ENCODE peak calls at places on chromosome 10, in five cellular contexts. F is A549, E is WTC11, W is HepG2, V is K562. U is an unnamed sample.

GRCh38 chr10:53356616-53357349 is 584.2 kb upstream of the MBL2 start:
- DNase-seq in F (no peak), E (no peak), W (no peak), V (no peak), U (no peak)

GRCh38 chr10:6052247-6053221 is 9.6 kb downstream of the IL2RA start:
- DNase-seq in F (no peak), E (no peak), W (no peak), V (no peak), U (peak)

GRCh38 chr10:131159771-131160170 is 151.8 kb downstream of the TCERG1L start:
- DNase-seq in F (no peak), E (no peak), W (no peak), V (no peak), U (no peak)

GRCh38 chr10:28891058-28891713 is 213.9 kb downstream of the BAMBI start:
- DNase-seq in F (no peak), E (no peak), W (no peak), V (peak), U (no peak)

GRCh38 chr10:62047960-62048383 is 146.5 kb downstream of the ARID5B start:
- DNase-seq in F (no peak), E (no peak), W (peak), V (no peak), U (no peak)

GRCh38 chr10:122140941-122141623 is 130.0 kb upstream of the BTBD16 start:
- DNase-seq in F (peak), E (no peak), W (peak), V (peak), U (no peak)

GRCh38 chr10:104391150-104391968 is 37.7 kb downstream of the CFAP58 start:
- DNase-seq in F (no peak), E (no peak), W (peak), V (peak), U (no peak)

GRCh38 chr10:36779238-36779846 is 346.1 kb upstream of the ANKRD30A start:
- DNase-seq in F (peak), E (peak), W (peak), V (peak), U (no peak)

GRCh38 chr10:110858297-110858934 is 13.3 kb upstream of the PDCD4 start:
- DNase-seq in F (no peak), E (no peak), W (no peak), V (peak), U (no peak)
- TF ChIP-seq ESRRA in F (no peak), E (no peak), W (no peak), V (peak), U (no peak)

DNA sequence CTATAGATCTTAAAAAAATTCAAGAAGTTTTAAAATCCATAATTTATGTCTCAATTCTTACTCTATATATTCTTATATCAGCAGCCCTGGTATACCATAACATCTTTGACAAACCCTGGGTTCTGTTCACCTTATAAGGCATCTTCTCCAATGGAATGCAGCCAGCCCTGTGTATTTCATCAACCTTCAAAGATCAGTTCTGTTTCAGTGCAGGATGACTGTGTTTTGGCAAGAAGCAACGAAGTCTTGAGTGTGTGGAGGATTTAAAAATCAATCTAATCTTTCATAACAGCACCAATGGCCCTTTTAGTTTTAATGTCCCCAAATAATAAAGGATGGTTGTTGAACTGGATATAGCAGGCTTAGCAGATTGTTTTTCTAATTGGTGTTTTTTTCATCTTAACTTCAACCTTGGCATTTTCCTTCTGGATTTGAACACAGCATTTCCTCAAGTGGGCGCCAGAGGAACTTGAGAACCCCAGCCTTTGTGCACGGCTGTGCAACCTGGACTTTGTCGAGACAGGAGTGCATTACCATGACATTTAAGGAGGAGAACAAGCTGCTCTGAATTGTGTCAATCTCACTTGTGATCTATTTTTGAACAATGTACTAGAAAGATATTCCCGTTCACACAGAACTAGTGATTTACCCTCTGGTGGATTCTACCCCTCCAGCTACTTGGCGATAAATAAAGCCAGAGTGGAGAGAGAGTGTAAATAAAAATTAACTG is 313.3 kb upstream of the AKR1E2 start:
- DNase-seq in F (peak), E (peak), W (peak), V (peak), U (no peak)
- TF ChIP-seq ESRRA in F (no peak), E (no peak), W (no peak), V (no peak), U (no peak)

GRCh38 chr10:132511092-132511491 is 26.5 kb upstream of the INPP5A start:
- DNase-seq in F (no peak), E (peak), W (no peak), V (peak), U (peak)
- TF ChIP-seq ESRRA in F (no peak), E (no peak), W (no peak), V (no peak), U (no peak)

GRCh38 chr10:69734797-69735468 is 66.8 kb upstream of the COL13A1 start:
- DNase-seq in F (no peak), E (no peak), W (no peak), V (peak), U (no peak)
- TF ChIP-seq ESRRA in F (no peak), E (no peak), W (no peak), V (peak), U (no peak)

GRCh38 chr10:78346721-78347120 is 313.1 kb downstream of the RPS24 start:
- DNase-seq in F (no peak), E (no peak), W (no peak), V (no peak), U (no peak)

GRCh38 chr10:78341953-78342614 is 308.4 kb downstream of the RPS24 start:
- DNase-seq in F (no peak), E (no peak), W (no peak), V (no peak), U (no peak)

GRCh38 chr10:78343266-78343665 is 309.6 kb downstream of the RPS24 start:
- DNase-seq in F (no peak), E (no peak), W (no peak), V (no peak), U (no peak)

GRCh38 chr10:78339251-78339650 is 305.6 kb downstream of the RPS24 start:
- DNase-seq in F (no peak), E (no peak), W (no peak), V (no peak), U (no peak)

GRCh38 chr10:78342787-78343186 is 309.1 kb downstream of the RPS24 start:
- DNase-seq in F (no peak), E (no peak), W (no peak), V (no peak), U (no peak)
- TF ChIP-seq ESRRA in F (no peak), E (no peak), W (no peak), V (no peak), U (no peak)

DNA sequence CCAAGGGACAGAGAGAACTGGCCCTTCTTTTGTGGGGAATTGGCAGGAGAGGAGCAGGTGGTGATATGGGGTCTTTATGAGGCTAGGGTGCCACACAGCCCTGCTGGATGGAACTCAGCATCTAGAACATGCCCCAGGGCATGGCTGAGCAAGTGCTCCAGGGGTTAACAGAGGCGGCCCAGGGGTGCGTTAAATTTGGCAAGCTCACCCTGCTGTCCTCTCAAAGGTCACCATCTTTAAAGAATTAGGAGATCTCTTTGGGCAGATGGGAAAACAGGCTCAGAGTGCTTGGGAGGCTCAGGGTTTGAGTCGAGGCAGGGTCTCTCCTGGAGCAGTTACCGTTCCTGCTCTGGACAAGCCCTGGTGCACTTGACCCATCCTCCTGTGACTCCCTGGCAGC is 21.4 kb upstream of the UNC5B start:
- DNase-seq in F (no peak), E (no peak), W (no peak), V (no peak), U (no peak)
- TF ChIP-seq ESRRA in F (no peak), E (no peak), W (no peak), V (no peak), U (no peak)

DNA sequence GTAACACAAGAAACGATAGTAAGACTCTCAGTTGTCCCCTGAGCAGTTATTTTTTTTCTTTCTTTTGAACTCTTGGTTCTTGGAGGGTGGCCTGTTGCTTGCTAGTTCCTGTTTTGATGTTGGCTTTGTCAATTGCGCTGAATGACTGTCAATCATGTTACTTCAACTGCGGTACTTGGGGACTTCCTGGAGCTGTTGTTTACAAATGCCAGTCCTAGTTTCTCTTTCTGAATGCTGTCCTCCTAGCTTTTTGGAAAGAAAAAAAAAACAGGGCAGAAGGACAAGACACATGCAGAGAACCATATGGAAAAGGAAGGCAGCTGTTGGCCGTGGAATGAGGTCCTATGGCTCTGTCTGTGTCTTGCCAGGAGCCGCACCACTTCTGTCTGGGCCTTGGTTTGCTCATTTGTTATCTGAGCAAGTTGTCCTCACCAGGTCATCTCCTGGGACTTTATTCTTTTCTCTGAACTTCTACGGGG is 7.0 kb upstream of the PDCD4 start:
- DNase-seq in F (no peak), E (no peak), W (no peak), V (peak), U (peak)
- TF ChIP-seq ESRRA in F (no peak), E (no peak), W (no peak), V (no peak), U (no peak)

GRCh38 chr10:9102026-9102425 is 1047.5 kb downstream of the GATA3 start:
- DNase-seq in F (no peak), E (no peak), W (no peak), V (no peak), U (no peak)

GRCh38 chr10:9097206-9097990 is 1042.9 kb downstream of the GATA3 start:
- DNase-seq in F (no peak), E (no peak), W (no peak), V (no peak), U (no peak)

GRCh38 chr10:9103301-9103700 is 1048.8 kb downstream of the GATA3 start:
- DNase-seq in F (no peak), E (no peak), W (no peak), V (no peak), U (no peak)

GRCh38 chr10:9096288-9096687 is 1041.8 kb downstream of the GATA3 start:
- DNase-seq in F (no peak), E (no peak), W (no peak), V (no peak), U (no peak)

GRCh38 chr10:9097991-9098306 is 1043.5 kb downstream of the GATA3 start:
- DNase-seq in F (no peak), E (no peak), W (no peak), V (no peak), U (no peak)
- TF ChIP-seq ESRRA in F (no peak), E (no peak), W (no peak), V (no peak), U (no peak)

GRCh38 chr10:78502208-78502943 is 468.7 kb downstream of the RPS24 start:
- DNase-seq in F (no peak), E (no peak), W (peak), V (no peak), U (no peak)
- TF ChIP-seq ESRRA in F (no peak), E (no peak), W (no peak), V (no peak), U (no peak)